ENCODE peak calls at places on chromosome 1, in ten cellular contexts. D is A549, U is GM12878, M is SK-N-SH, P is stomach, T is HepG2, E is ovary, J is suprapubic skin, V is transverse colon, L is K562. K is an unnamed sample.

GRCh38 chr1:179031855-179032513 is 6.3 kb downstream of the FAM20B start:
- DNase-seq in D (no peak), U (no peak), M (no peak), P (no peak), T (no peak), E (no peak), J (no peak), V (no peak), L (no peak), K (no peak)

GRCh38 chr1:191498318-191498717 is 659.9 kb upstream of the RGS18 start:
- DNase-seq in D (no peak), U (no peak), M (no peak), P (no peak), T (no peak), E (no peak), J (no peak), V (no peak), L (no peak), K (no peak)

GRCh38 chr1:41735587-41736290 is 183.0 kb downstream of the HIVEP3 start:
- DNase-seq in D (no peak), U (no peak), M (no peak), P (no peak), T (no peak), E (no peak), J (no peak), V (no peak), L (no peak), K (no peak)

GRCh38 chr1:10033359-10033845 is 644 bp downstream of the UBE4B start:
- DNase-seq in D (peak), U (no peak), M (no peak), P (no peak), T (peak), E (peak), J (no peak), V (peak), L (peak), K (peak)

GRCh38 chr1:168470821-168471473 is 72.8 kb downstream of the XCL2 start:
- DNase-seq in D (peak), U (no peak), M (no peak), P (no peak), T (peak), E (no peak), J (no peak), V (no peak), L (peak), K (no peak)

GRCh38 chr1:167065481-167065880 is 24.7 kb downstream of the GPA33 start:
- DNase-seq in D (no peak), U (no peak), M (no peak), P (no peak), T (no peak), E (no peak), J (no peak), V (peak), L (no peak), K (no peak)

GRCh38 chr1:58749646-58750045 is 34.2 kb downstream of the JUN start:
- DNase-seq in D (no peak), U (no peak), M (no peak), P (no peak), T (no peak), E (no peak), J (no peak), V (no peak), L (no peak), K (no peak)

GRCh38 chr1:30905403-30905802 is 3.2 kb downstream of the SDC3 start:
- DNase-seq in D (no peak), U (no peak), M (no peak), P (no peak), T (no peak), E (no peak), J (no peak), V (no peak), L (no peak), K (no peak)

GRCh38 chr1:20279507-20279906 is 11.2 kb upstream of the VWA5B1 start:
- DNase-seq in D (peak), U (no peak), M (no peak), P (no peak), T (no peak), E (no peak), J (no peak), V (peak), L (no peak), K (no peak)

GRCh38 chr1:7538033-7538432 is 233.1 kb upstream of the VAMP3 start:
- DNase-seq in D (peak), U (no peak), M (no peak), P (no peak), T (peak), E (no peak), J (no peak), V (no peak), L (no peak), K (no peak)

GRCh38 chr1:15139654-15140350 is 13.7 kb upstream of the TMEM51 start:
- DNase-seq in D (no peak), U (no peak), M (peak), P (peak), T (peak), E (no peak), J (no peak), V (no peak), L (no peak), K (no peak)

GRCh38 chr1:19762175-19762779 is 37.4 kb downstream of the TMCO4 start:
- DNase-seq in D (peak), U (no peak), M (peak), P (peak), T (peak), E (peak), J (no peak), V (peak), L (peak), K (no peak)

GRCh38 chr1:26156285-26157038 is 2.4 kb upstream of the FAM110D start:
- DNase-seq in D (no peak), U (no peak), M (peak), P (no peak), T (no peak), E (no peak), J (peak), V (no peak), L (peak), K (no peak)

GRCh38 chr1:200302192-200302892 is 107.5 kb downstream of the ZNF281 start:
- DNase-seq in D (peak), U (no peak), M (peak), P (peak), T (no peak), E (no peak), J (no peak), V (peak), L (no peak), K (no peak)

DNA sequence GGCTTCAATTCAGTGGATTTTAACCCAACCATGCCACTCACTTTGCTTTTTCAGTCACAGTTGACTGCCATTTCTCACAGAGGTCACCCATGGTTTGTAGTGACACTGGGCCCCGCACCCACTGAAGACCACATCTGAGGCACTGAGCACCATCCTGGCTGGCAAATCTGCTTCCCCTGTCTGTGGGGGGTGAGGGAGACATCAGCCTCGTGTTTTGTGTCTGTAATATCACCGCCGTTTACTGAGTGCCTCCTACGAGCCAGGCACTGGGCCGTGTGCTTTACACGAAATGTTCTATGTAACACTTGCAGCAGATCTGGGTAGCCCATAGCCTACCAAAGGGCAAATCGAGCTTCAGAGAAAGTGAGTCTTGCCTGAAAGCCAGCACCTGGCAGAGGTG is 161.8 kb downstream of the PGBD5 start:
- DNase-seq in D (no peak), U (no peak), M (no peak), P (no peak), T (no peak), E (no peak), J (no peak), V (no peak), L (no peak), K (no peak)
- TF ChIP-seq EP300 in D (no peak), U (no peak), M (no peak), P (no peak), T (no peak), E (no peak), J (no peak), V (no peak), L (no peak), K (no peak)

GRCh38 chr1:87224209-87224608 is 104.5 kb upstream of the LMO4 start:
- DNase-seq in D (peak), U (no peak), M (no peak), P (no peak), T (no peak), E (no peak), J (no peak), V (no peak), L (no peak), K (no peak)
- TF ChIP-seq EP300 in D (no peak), U (no peak), M (no peak), P (no peak), T (no peak), E (no peak), J (no peak), V (no peak), L (no peak), K (no peak)

DNA sequence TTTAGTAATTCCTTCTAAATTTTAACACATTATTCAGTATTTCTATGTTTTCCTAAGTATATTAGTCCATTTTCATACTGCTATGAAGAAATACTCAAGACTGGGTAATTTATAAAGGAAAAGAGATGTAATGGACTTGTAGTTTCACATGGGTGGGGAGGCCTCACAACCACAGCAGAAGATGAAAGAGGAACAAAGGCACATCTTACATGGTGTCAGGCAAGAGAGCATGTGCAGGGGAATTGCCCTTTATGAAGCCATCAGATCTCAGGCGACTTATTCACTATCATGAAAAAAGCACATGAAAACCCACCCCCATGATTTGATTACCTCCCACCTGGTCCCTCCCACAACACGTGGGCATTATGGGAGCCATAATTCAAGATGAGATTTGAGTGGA is 15.6 kb downstream of the GBP5 start:
- DNase-seq in D (no peak), U (no peak), M (no peak), P (no peak), T (no peak), E (no peak), J (no peak), V (no peak), L (no peak), K (no peak)
- TF ChIP-seq EP300 in D (no peak), U (no peak), M (no peak), P (no peak), T (no peak), E (no peak), J (no peak), V (no peak), L (no peak), K (no peak)

DNA sequence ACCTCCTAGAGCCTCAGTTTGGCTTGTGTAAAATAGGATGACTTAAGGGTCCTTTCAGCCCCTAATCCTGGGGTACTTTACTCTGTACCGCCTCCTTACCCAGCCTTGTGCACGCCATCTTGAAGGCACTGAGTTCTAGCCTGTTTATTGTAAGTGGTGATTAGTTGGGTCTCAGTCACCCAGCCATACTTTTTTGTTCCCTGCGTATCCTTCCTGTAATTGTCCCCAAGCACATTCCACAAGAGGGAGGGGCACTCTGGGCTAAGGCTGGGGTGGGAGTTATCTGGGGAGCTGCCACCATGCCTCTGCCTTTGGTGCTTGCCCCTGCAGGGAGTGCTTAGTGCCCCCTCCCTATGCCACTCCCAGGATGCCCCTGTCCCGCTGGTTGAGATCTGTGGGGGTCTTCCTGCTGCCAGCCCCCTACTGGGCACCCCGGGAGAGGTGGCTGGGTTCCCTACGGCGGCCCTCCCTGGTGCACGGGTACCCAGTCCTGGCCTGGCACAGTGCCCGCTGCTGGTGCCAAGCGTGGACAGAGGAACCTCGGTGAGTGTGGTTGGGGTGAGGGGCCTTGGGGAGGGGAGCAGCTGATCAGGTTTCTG is 856 bp downstream of the FDPS start:
- DNase-seq in D (peak), U (no peak), M (peak), P (peak), T (no peak), E (no peak), J (no peak), V (peak), L (peak), K (no peak)
- TF ChIP-seq EP300 in D (no peak), U (no peak), M (no peak), P (no peak), T (no peak), E (no peak), J (no peak), V (no peak), L (no peak), K (no peak)

GRCh38 chr1:95323117-95323516 is 89.1 kb downstream of the RWDD3 start:
- DNase-seq in D (no peak), U (no peak), M (no peak), P (no peak), T (peak), E (no peak), J (no peak), V (no peak), L (no peak), K (no peak)

GRCh38 chr1:95326023-95326422 is 92.0 kb downstream of the RWDD3 start:
- DNase-seq in D (no peak), U (no peak), M (no peak), P (no peak), T (no peak), E (no peak), J (no peak), V (no peak), L (no peak), K (no peak)

GRCh38 chr1:95321516-95321915 is 87.5 kb downstream of the RWDD3 start:
- DNase-seq in D (no peak), U (no peak), M (no peak), P (no peak), T (no peak), E (no peak), J (no peak), V (no peak), L (no peak), K (no peak)

DNA sequence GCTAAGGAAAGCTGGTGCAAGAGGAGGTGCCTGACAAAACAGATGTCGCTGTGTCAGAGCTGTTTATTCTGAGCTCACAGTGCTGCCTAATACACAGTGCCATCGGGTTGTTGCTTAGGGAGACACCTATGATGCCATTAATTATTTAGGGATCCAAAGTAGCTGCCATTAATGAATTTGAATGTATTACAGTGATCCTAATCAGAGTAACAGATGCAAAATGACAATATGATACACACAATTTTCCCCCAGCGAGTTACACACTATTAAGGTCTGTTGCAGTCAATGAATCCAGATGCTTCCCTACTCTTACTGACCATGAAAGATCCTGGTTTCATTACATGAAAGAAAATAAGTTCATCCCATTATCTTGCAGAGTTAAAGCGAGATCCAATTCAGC is 91.3 kb downstream of the RWDD3 start:
- DNase-seq in D (no peak), U (no peak), M (peak), P (no peak), T (no peak), E (no peak), J (no peak), V (no peak), L (no peak), K (no peak)
- TF ChIP-seq EP300 in D (no peak), U (no peak), M (peak), P (no peak), T (no peak), E (no peak), J (no peak), V (no peak), L (no peak), K (no peak)

GRCh38 chr1:91123319-91123718 is 101.5 kb upstream of the ZNF644 start:
- DNase-seq in D (no peak), U (no peak), M (no peak), P (no peak), T (no peak), E (no peak), J (no peak), V (no peak), L (no peak), K (no peak)

GRCh38 chr1:91124290-91124975 is 102.6 kb upstream of the ZNF644 start:
- DNase-seq in D (no peak), U (no peak), M (no peak), P (no peak), T (no peak), E (no peak), J (no peak), V (no peak), L (no peak), K (no peak)

GRCh38 chr1:91124989-91125417 is 103.2 kb upstream of the ZNF644 start:
- DNase-seq in D (no peak), U (no peak), M (no peak), P (no peak), T (no peak), E (no peak), J (no peak), V (no peak), L (no peak), K (no peak)

GRCh38 chr1:91122106-91122717 is 100.4 kb upstream of the ZNF644 start:
- DNase-seq in D (no peak), U (no peak), M (no peak), P (no peak), T (no peak), E (no peak), J (no peak), V (no peak), L (no peak), K (no peak)

GRCh38 chr1:91123773-91124172 is 101.9 kb upstream of the ZNF644 start:
- DNase-seq in D (no peak), U (no peak), M (no peak), P (no peak), T (no peak), E (no peak), J (no peak), V (no peak), L (no peak), K (no peak)
- TF ChIP-seq EP300 in D (no peak), U (no peak), M (no peak), P (no peak), T (no peak), E (no peak), J (no peak), V (no peak), L (no peak), K (no peak)

DNA sequence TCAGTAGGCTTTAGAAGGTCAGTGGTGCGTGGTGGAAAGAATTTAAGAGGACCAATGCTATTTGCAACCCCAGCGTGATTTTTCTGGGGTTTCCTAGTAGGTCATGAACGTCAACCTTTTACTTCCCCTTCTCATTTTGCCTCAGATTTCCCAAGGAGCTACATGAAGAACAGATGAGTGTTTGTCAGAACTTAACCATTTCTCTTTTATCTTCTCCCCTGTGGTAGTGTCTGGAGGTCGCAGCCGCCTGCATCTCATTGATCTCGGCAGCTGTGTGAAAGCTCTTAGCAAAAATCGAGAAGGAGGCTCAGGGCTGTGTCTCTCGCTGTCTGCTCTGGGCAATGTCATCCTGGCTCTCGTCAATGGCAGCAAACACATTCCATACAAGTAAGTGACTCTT is 491.1 kb downstream of the KIF26B start:
- DNase-seq in D (no peak), U (peak), M (no peak), P (no peak), T (no peak), E (no peak), J (no peak), V (no peak), L (no peak), K (no peak)
- TF ChIP-seq EP300 in D (no peak), U (peak), M (no peak), P (no peak), T (no peak), E (no peak), J (no peak), V (no peak), L (no peak), K (no peak)

GRCh38 chr1:63975447-63975846 is 201.6 kb downstream of the ROR1 start:
- DNase-seq in D (no peak), U (no peak), M (no peak), P (no peak), T (no peak), E (no peak), J (no peak), V (no peak), L (no peak), K (no peak)
- TF ChIP-seq EP300 in D (no peak), U (no peak), M (no peak), P (no peak), T (no peak), E (no peak), J (no peak), V (no peak), L (no peak), K (no peak)

K was measured in sigmoid colon.